ENCODE peak calls at places on chromosomes 4 and X, in seven cellular contexts. Q is H9, V is trophoblast cell, Z is H1, R is mesenchymal stem cell, A is neuronal stem cell, O is mesendoderm. T is an unnamed sample. For H3K4me1, the result is how much of the 10 kb centered on the place peaks cover.

GRCh38 chr4:77783881-77784280 is 35.3 kb downstream of the CNOT6L start:
- DNase-seq in O (no peak), Z (no peak), Q (no peak), A (no peak), R (no peak), V (no peak), T (no peak)

GRCh38 chr4:41364871-41365270 is 108.1 kb downstream of the UCHL1 start:
- DNase-seq in R (peak), A (no peak), Q (no peak), O (no peak), V (no peak), Z (no peak), T (no peak)

GRCh38 chr4:128787509-128788311 is 21.8 kb upstream of the JADE1 start:
- DNase-seq in Z (no peak), Q (no peak), R (no peak), A (no peak), V (no peak), O (no peak), T (peak)

GRCh38 chr4:113471141-113471860 is 290.2 kb downstream of the CAMK2D start:
- DNase-seq in A (no peak), O (no peak), V (no peak), Q (no peak), R (no peak), Z (no peak), T (peak)

GRCh38 chr4:110005461-110006056 is 92.9 kb downstream of the EGF start:
- DNase-seq in Q (no peak), R (peak), V (peak), Z (no peak), O (peak), A (peak), T (peak)

GRCh38 chr4:119666653-119667091 is 38.1 kb upstream of the PDE5A start:
- DNase-seq in A (peak), R (peak), V (no peak), Z (no peak), O (peak), Q (no peak), T (peak)

GRCh38 chrX:26376037-26376708 is 160.2 kb downstream of the MAGEB5 start:
- DNase-seq in O (no peak), A (no peak), Z (no peak), V (no peak), R (no peak), Q (no peak), T (no peak)

GRCh38 chr4:152239216-152239615 is 296.7 kb downstream of the FBXW7 start:
- DNase-seq in A (no peak), R (no peak), V (no peak), Q (no peak), Z (no peak), O (no peak), T (no peak)

GRCh38 chrX:44157858-44158257 is 184.7 kb upstream of the NDP start:
- DNase-seq in V (no peak), Z (no peak), A (no peak), R (no peak), O (no peak), Q (no peak), T (no peak)

GRCh38 chr4:128386761-128387599 is 99.4 kb upstream of the PGRMC2 start:
- DNase-seq in V (peak), Q (no peak), O (peak), A (no peak), Z (no peak), R (peak), T (peak)

GRCh38 chr4:66294626-66295025 is 624.3 kb upstream of the EPHA5 start:
- DNase-seq in V (no peak), Z (no peak), A (peak), R (no peak), O (peak), Q (no peak), T (no peak)

GRCh38 chrX:3820170-3820569 is 106.7 kb upstream of the PRKX start:
- DNase-seq in O (no peak), V (peak), A (no peak), R (peak), Q (no peak), Z (no peak), T (peak)

GRCh38 chr4:110878413-110878812 is 255.5 kb upstream of the PITX2 start:
- DNase-seq in Z (no peak), Q (no peak), A (no peak), V (peak), R (no peak), O (no peak), T (no peak)

GRCh38 chr4:22515888-22516541 is at the start of gene ADGRA3:
- DNase-seq in O (peak), Q (peak), V (peak), R (peak), Z (no peak), A (peak), T (peak)

GRCh38 chr4:130545596-130545995 is 1449.6 kb downstream of the C4orf33 start:
- DNase-seq in R (no peak), V (peak), O (peak), Z (no peak), Q (no peak), A (no peak), T (no peak)

GRCh38 chrX:1894656-1895055 is 279.8 kb downstream of the ASMT start:
- DNase-seq in Q (no peak), V (no peak), R (no peak), A (no peak), Z (no peak), O (no peak), T (no peak)
- H3K23ac ChIP-seq in Q (no peak), V (no peak), R (no peak), A (peak), Z (no peak), O (no peak), T (no peak)

GRCh38 chrX:150036181-150036580 is 97.9 kb upstream of the EOLA2 start:
- DNase-seq in Z (no peak), O (no peak), V (peak), R (peak), A (no peak), Q (no peak), T (peak)
- H3K4me1 ChIP-seq in Z (under half), O (under half), V (under half), R (under half), A (under half), Q (under half), T (under half)

GRCh38 chr4:149029056-149029651 is 586.9 kb upstream of the NR3C2 start:
- DNase-seq in Z (no peak), V (no peak), Q (no peak), R (no peak), O (no peak), A (no peak), T (peak)

DNA sequence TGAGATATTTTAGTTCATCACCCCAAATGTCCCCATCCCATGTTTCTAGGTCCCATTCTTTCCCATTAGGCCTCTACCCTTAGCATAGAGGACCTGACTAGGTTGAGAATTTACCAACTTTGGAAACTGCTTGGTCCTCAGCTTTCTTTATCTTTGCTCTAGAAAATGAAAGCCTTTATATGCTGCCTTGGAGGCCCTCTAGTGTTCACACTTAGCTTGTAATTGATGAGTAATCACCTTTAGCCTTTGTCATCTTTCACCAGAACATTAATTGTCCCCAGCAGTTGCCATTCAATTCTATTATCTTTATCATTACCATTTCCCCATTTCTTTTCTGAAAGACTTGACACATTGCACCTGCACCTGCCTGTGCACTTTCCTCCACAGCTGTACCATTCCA is 589.2 kb upstream of the NR3C2 start:
- DNase-seq in R (no peak), V (peak), Q (no peak), A (no peak), Z (no peak), O (peak), T (peak)
- H3K23ac ChIP-seq in R (no peak), V (no peak), Q (no peak), A (no peak), Z (no peak), O (no peak), T (no peak)

GRCh38 chr4:48138511-48138910 is 4.5 kb upstream of the TXK start:
- DNase-seq in V (no peak), R (no peak), Z (no peak), Q (no peak), A (no peak), O (no peak), T (no peak)

GRCh38 chr4:48139688-48140087 is 5.6 kb upstream of the TXK start:
- DNase-seq in R (peak), A (no peak), O (no peak), Z (no peak), V (no peak), Q (no peak), T (peak)

GRCh38 chr4:48141048-48141447 is 7.0 kb upstream of the TXK start:
- DNase-seq in Q (no peak), Z (no peak), R (peak), A (no peak), V (peak), O (peak), T (peak)

GRCh38 chr4:48138936-48139335 is 4.9 kb upstream of the TXK start:
- DNase-seq in Q (no peak), A (no peak), Z (no peak), O (no peak), V (no peak), R (no peak), T (no peak)

DNA sequence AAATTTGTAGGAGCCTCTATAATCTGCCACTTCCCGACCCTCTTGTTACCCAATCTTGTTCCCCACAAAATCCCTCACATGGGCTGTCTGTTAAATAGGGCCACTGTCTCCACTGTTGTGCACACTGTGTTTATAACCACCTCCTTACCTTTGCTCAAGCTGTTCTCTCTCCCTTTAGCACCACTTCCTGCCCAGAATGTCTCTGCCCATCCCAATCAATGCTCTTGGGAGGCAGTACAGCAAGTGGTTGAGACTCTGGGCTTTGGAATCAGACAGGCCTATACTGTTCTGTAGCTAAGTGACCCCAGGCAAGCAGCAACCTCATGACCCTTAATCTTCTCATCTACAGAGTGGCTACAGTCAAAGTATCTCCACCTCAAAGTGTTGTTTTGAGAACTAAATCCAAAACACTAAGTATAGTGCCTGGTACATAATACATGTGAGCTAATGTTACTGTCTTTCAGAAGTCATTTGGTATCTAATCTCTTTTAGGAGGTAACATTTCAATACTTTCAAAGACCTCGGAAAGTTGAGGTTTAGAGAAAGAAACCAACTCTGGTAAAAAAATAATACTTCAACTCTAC is 3.8 kb upstream of the TXK start:
- DNase-seq in R (no peak), A (no peak), Z (no peak), Q (no peak), O (no peak), V (no peak), T (no peak)
- H3K4me1 ChIP-seq in R (under half), A (under half), Z (under half), Q (under half), O (under half), V (under half), T (under half)

DNA sequence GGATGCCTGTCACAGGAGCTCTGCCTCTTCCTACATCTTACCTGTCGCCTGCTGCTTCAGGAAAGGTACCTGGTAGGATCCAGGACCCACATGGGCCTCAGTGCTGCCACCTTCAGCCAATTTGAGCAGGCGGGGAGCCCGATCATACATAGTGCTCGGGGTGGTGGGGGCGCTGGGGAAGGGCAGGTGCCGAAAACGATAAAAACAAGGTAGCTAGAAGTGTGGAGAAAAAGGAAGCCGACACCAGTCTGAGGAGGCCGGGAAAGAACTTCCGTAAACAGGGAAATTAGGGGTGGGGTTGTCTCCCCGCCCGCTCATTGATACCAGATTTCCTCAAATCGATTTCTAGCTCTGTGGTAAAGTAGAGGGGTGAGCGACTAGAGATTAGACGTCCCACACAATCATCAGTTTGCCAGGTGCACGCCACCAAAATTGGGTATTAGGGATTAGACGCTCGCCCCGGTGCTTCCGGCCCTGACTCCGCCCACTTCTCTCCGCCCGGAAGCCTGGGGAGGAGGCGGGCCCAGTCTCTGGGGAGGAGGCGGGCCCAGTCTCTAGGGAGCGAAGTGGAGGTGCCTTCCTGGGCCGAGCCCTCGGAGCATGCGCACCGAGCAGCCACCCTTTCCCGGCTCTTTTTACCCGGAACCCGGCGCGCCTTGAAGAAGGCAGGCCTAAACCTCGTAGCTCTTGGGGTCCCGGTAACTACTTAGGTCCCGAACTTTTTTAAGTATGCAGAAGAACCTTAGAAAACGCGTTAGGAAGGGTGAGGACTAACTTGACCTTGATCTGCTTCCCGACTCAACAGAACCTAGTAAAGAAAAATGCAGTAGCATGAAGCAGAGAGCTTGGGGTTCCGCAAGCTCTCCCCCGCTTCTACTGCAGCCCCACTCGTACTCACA is at the start of gene STPG2:
- DNase-seq in Z (peak), O (peak), A (peak), Q (peak), V (peak), R (peak), T (peak)
- H3K23ac ChIP-seq in Z (no peak), O (no peak), A (no peak), Q (no peak), V (no peak), R (no peak), T (peak)

GRCh38 chr4:84750956-84751275 is 168.0 kb downstream of the CDS1 start:
- DNase-seq in Q (no peak), Z (no peak), A (no peak), O (no peak), V (no peak), R (no peak), T (no peak)
- H3K4me1 ChIP-seq in Q (under half), Z (under half), A (under half), O (under half), V (under half), R (under half), T (under half)

GRCh38 chrX:40248822-40249221 is 151.1 kb upstream of the BCOR start:
- DNase-seq in Z (no peak), O (no peak), R (no peak), V (no peak), A (no peak), Q (no peak), T (no peak)

GRCh38 chrX:40247848-40248622 is 150.3 kb upstream of the BCOR start:
- DNase-seq in V (no peak), O (no peak), A (no peak), R (no peak), Z (no peak), Q (no peak), T (no peak)

GRCh38 chrX:40245411-40246140 is 147.8 kb upstream of the BCOR start:
- DNase-seq in Z (no peak), A (no peak), O (no peak), R (peak), Q (no peak), V (no peak), T (no peak)

GRCh38 chrX:40249582-40249981 is 151.8 kb upstream of the BCOR start:
- DNase-seq in Q (no peak), A (no peak), V (no peak), Z (no peak), R (no peak), O (no peak), T (no peak)

DNA sequence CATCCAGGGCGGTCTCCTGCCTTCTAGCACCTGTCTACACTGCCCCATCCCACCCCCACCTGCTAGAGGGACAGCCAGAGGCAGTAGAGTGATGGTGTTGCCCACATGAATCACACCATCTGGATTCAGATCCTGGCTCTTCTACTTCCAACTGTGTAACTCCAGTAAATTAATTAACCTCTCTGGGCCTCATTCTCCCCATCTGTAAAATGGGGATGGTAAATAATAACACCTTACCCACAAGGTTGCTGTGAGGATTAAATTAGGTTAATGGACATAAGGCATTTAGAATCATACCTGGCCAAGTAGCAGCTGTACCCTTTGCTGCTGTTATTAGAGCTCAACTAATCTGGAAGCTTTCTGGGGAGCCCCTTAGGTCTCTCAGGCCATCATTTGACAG is 149.6 kb upstream of the BCOR start:
- DNase-seq in Z (no peak), Q (no peak), O (no peak), R (no peak), V (no peak), A (no peak), T (no peak)
- H3K23ac ChIP-seq in Z (no peak), Q (no peak), O (no peak), R (no peak), V (no peak), A (no peak), T (no peak)

DNA sequence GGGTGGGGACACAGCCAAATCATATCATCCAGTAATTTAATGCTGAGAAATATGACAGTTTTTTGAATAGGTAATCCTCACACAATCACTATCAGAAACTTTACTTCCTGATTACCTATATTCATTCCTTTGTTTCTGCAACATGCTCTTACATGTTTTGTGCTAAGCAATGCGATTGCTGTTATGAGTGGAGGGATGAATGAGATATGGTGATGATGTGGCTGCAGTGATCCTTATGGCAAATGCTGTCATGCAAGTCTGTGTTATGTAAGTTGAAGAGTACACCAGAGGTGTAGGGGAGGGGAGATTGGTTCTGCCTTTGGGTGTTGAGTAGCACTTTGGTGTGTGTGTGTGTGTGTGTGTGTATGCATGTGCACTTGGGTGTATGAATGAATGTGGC is 14.6 kb downstream of the HERC3 start:
- DNase-seq in R (no peak), Z (no peak), Q (no peak), V (no peak), A (no peak), O (no peak), T (no peak)
- H3K4me1 ChIP-seq in R (under half), Z (under half), Q (under half), V (under half), A (under half), O (under half), T (under half)

DNA sequence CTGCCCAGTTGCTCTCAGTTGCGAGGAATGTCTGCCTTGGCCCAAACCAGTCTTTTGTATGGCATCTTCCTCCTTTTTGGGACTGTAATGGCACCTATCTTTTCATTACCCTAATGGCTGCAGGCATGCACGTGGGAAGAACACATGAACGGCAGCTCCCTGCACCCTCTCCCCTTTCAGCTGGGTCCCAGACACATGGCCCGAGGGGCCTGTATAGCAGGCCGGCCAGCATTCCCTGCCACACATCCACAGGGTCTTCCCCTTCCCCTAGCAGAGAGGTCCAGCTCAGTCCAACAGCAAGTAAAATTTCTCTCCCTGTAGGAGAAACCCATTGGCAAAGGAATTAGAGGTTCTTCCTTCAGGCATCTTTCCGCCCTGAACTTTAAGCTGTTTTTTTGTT is 829.1 kb upstream of the AGA start:
- DNase-seq in Q (no peak), V (no peak), R (no peak), A (no peak), O (no peak), Z (no peak), T (no peak)
- H3K23ac ChIP-seq in Q (no peak), V (no peak), R (no peak), A (no peak), O (no peak), Z (no peak), T (no peak)

GRCh38 chr4:168662297-168662985 is 165.6 kb downstream of the PALLD start:
- DNase-seq in Z (no peak), V (no peak), A (no peak), R (no peak), Q (no peak), O (no peak), T (no peak)

GRCh38 chr4:168667936-168668335 is 171.1 kb downstream of the PALLD start:
- DNase-seq in Z (no peak), A (no peak), O (no peak), Q (no peak), V (no peak), R (no peak), T (no peak)

GRCh38 chr4:168667397-168667796 is 170.5 kb downstream of the PALLD start:
- DNase-seq in O (no peak), Q (no peak), A (no peak), R (peak), Z (no peak), V (no peak), T (no peak)

GRCh38 chr4:168666531-168666930 is 169.7 kb downstream of the PALLD start:
- DNase-seq in R (peak), Q (no peak), O (no peak), V (no peak), A (no peak), Z (no peak), T (peak)

DNA sequence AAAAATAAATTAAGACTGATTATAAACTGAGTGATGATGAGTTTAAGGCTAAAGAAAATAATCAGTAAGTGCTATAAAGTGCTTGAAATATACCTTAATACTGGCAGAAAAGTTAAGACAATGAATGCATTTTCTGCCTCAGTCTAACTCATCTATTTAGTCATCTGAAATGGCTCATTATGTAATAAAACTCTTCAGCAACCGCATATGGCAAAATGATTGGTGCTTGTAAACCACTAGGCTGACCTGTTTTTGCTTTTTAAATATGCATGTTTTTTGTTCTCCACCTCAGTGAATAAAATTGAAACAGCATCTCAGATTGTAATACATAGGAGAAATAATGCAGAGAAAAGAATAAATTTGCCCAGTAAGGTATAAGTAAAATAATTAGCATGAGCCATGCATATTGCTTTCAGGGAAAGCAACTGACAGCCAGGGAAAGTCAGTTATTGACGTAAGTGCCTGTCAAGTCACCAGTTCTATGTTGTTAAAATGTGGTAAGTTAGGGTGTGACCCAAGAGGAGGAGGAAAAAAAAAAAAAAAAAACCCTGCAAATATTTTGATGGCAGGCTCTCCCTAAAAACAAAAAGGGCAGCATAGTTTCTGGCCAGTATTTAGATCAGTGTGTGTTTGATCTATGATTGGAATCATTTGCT is 167.5 kb downstream of the PALLD start:
- DNase-seq in A (no peak), Q (no peak), O (no peak), V (no peak), Z (no peak), R (no peak), T (no peak)
- H3K4me1 ChIP-seq in A (under half), Q (under half), O (under half), V (under half), Z (under half), R (under half), T (under half)

T was measured in IMR-90.